ENCODE peak calls at places on chromosomes 1 and 21, in five cellular contexts. One of them, this sample, is unnamed.

GRCh38 chr1:111745670-111746613 is 6.7 kb upstream of the INKA2 start:
- DNase-seq in left ventricle myocardium superior: peak; percentile 54
- DNase-seq in Panc1: no peak
- DNase-seq in D341Med: no peak
- DNase-seq in naive thymus-derived CD8-positive, alpha-beta T cell: no peak
- DNase-seq in this sample: no peak

GRCh38 chr1:231272880-231273279 is 31.9 kb downstream of the GNPAT start:
- DNase-seq in left ventricle myocardium superior: no peak
- DNase-seq in Panc1: no peak
- DNase-seq in D341Med: no peak
- DNase-seq in naive thymus-derived CD8-positive, alpha-beta T cell: no peak
- DNase-seq in this sample: peak; percentile 26

GRCh38 chr21:33901421-33902288 is 13.9 kb downstream of the ATP5PO start:
- DNase-seq in left ventricle myocardium superior: no peak
- DNase-seq in Panc1: no peak
- DNase-seq in D341Med: peak; percentile 77
- DNase-seq in naive thymus-derived CD8-positive, alpha-beta T cell: peak; percentile 19
- DNase-seq in this sample: peak; percentile 52

GRCh38 chr1:20174937-20175666 is 10.8 kb upstream of the UBXN10 start:
- DNase-seq in left ventricle myocardium superior: no peak
- DNase-seq in Panc1: no peak
- DNase-seq in D341Med: no peak
- DNase-seq in naive thymus-derived CD8-positive, alpha-beta T cell: no peak
- DNase-seq in this sample: no peak

GRCh38 chr1:154934358-154934948 is 2.1 kb downstream of the PMVK start:
- DNase-seq in left ventricle myocardium superior: no peak
- DNase-seq in Panc1: no peak
- DNase-seq in D341Med: no peak
- DNase-seq in naive thymus-derived CD8-positive, alpha-beta T cell: no peak
- DNase-seq in this sample: no peak

GRCh38 chr1:77983997-77984355 is 5.1 kb upstream of the FUBP1 start:
- DNase-seq in left ventricle myocardium superior: no peak
- DNase-seq in Panc1: no peak
- DNase-seq in D341Med: no peak
- DNase-seq in naive thymus-derived CD8-positive, alpha-beta T cell: no peak
- DNase-seq in this sample: no peak

GRCh38 chr1:218426343-218426657 is 81.2 kb downstream of the TGFB2 start:
- DNase-seq in left ventricle myocardium superior: no peak
- DNase-seq in Panc1: no peak
- DNase-seq in D341Med: no peak
- DNase-seq in naive thymus-derived CD8-positive, alpha-beta T cell: no peak
- DNase-seq in this sample: peak; percentile 89

GRCh38 chr1:41738475-41738874 is 180.2 kb downstream of the HIVEP3 start:
- DNase-seq in left ventricle myocardium superior: no peak
- DNase-seq in Panc1: no peak
- DNase-seq in D341Med: no peak
- DNase-seq in naive thymus-derived CD8-positive, alpha-beta T cell: no peak
- DNase-seq in this sample: peak; percentile 64

GRCh38 chr1:232599178-232600041 is 30.5 kb downstream of the SIPA1L2 start:
- DNase-seq in left ventricle myocardium superior: no peak
- DNase-seq in Panc1: no peak
- DNase-seq in D341Med: no peak
- DNase-seq in naive thymus-derived CD8-positive, alpha-beta T cell: no peak
- DNase-seq in this sample: no peak

GRCh38 chr1:214838351-214838750 is 235.4 kb downstream of the CENPF start:
- DNase-seq in left ventricle myocardium superior: no peak
- DNase-seq in Panc1: no peak
- DNase-seq in D341Med: no peak
- DNase-seq in naive thymus-derived CD8-positive, alpha-beta T cell: no peak
- DNase-seq in this sample: no peak

GRCh38 chr1:234638832-234639799 is 29.1 kb upstream of the IRF2BP2 start:
- DNase-seq in left ventricle myocardium superior: no peak
- DNase-seq in Panc1: no peak
- DNase-seq in D341Med: no peak
- DNase-seq in naive thymus-derived CD8-positive, alpha-beta T cell: no peak
- DNase-seq in this sample: peak; percentile 94

GRCh38 chr1:86775395-86775794 is 71.0 kb downstream of the SH3GLB1 start:
- DNase-seq in left ventricle myocardium superior: no peak
- DNase-seq in Panc1: no peak
- DNase-seq in D341Med: no peak
- DNase-seq in naive thymus-derived CD8-positive, alpha-beta T cell: no peak
- DNase-seq in this sample: no peak

GRCh38 chr1:240854367-240854766 is 242.4 kb upstream of the GREM2 start:
- DNase-seq in left ventricle myocardium superior: no peak
- DNase-seq in Panc1: peak; percentile 5
- DNase-seq in D341Med: no peak
- DNase-seq in naive thymus-derived CD8-positive, alpha-beta T cell: no peak
- DNase-seq in this sample: no peak

GRCh38 chr1:201461193-201461657 is 7.8 kb downstream of the PHLDA3 start:
- DNase-seq in left ventricle myocardium superior: no peak
- DNase-seq in Panc1: peak; percentile 92
- DNase-seq in D341Med: no peak
- DNase-seq in naive thymus-derived CD8-positive, alpha-beta T cell: no peak
- DNase-seq in this sample: peak; percentile 99

This sample was measured in renal cortical epithelial cell.